ENCODE peak calls at places on chromosomes 13 and 19, in nine cellular contexts. S, K, U, N, E, B, Y, H and T are unnamed samples.

GRCh38 chr13:108700421-108701170 is 71.2 kb downstream of the MYO16 start:
- DNase-seq in N (no peak), S (peak), B (no peak), E (no peak), U (no peak), H (no peak), Y (no peak), K (no peak), T (no peak)

GRCh38 chr19:39927076-39927475 is 7.4 kb downstream of the FCGBP start:
- DNase-seq in H (peak), E (no peak), B (no peak), U (no peak), N (no peak), K (no peak), Y (no peak), S (no peak), T (no peak)

GRCh38 chr19:13689050-13689449 is 75.3 kb upstream of the MRI1 start:
- DNase-seq in K (no peak), E (no peak), N (peak), S (no peak), U (peak), B (no peak), Y (peak), H (no peak), T (no peak)

GRCh38 chr13:27383104-27383921 is 41.1 kb upstream of the GTF3A start:
- DNase-seq in E (no peak), B (no peak), U (no peak), H (no peak), K (no peak), S (no peak), N (no peak), Y (no peak), T (no peak)

GRCh38 chr19:11421607-11422098 is 2.5 kb upstream of the RGL3 start:
- DNase-seq in S (no peak), U (peak), Y (peak), B (peak), K (no peak), E (no peak), H (peak), N (peak), T (peak)

GRCh38 chr13:36431204-36432105 is 840 bp upstream of the CCNA1 start:
- DNase-seq in H (no peak), S (no peak), E (no peak), B (no peak), U (peak), K (no peak), N (no peak), Y (peak), T (no peak)

GRCh38 chr19:7554990-7555864 is 19.7 kb downstream of the PNPLA6 start:
- DNase-seq in E (no peak), B (no peak), K (no peak), S (no peak), U (peak), H (peak), Y (peak), N (no peak), T (no peak)

GRCh38 chr19:44657211-44657921 is 13.7 kb downstream of the PVR start:
- DNase-seq in B (peak), K (no peak), S (peak), E (peak), Y (peak), N (peak), U (peak), H (peak), T (peak)

GRCh38 chr13:111531505-111531904 is 211.1 kb downstream of the TEX29 start:
- DNase-seq in S (peak), B (no peak), K (no peak), Y (no peak), H (no peak), N (no peak), E (no peak), U (no peak), T (no peak)

GRCh38 chr13:99501952-99502310 is 659 bp downstream of the TM9SF2 start:
- DNase-seq in Y (no peak), E (no peak), U (no peak), H (peak), N (no peak), B (no peak), S (no peak), K (no peak), T (no peak)

GRCh38 chr13:25469179-25469545 is 97.4 kb downstream of the ATP8A2 start:
- DNase-seq in H (no peak), Y (no peak), S (no peak), U (no peak), K (no peak), N (no peak), B (no peak), E (no peak), T (no peak)

GRCh38 chr19:2207991-2208860 is 27.9 kb downstream of the PLEKHJ1 start:
- DNase-seq in N (no peak), Y (peak), S (peak), K (no peak), U (peak), B (peak), H (peak), E (no peak), T (peak)

DNA sequence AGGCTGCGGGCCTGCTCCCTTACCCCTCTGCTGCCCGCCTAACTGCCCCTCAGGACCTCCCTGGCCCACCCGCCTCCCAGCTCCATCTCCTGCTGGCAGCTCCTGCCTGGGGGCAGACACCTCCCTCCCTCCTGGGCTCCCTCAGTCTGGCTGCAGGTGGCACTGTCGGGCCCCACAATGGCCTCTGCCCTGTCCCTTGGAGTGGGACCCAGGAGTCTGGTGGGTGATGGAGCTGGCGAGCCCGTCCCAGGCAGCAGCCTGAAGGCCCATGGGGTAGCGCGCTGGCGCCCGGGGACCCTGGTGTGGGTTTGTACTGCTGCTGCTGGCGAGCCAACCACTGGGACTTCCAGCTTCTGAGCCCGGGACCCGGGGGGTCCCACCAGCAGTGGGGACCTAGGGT is 83.6 kb downstream of the KDM4B start:
- DNase-seq in K (no peak), N (no peak), S (no peak), H (no peak), E (no peak), U (peak), B (no peak), Y (peak), T (no peak)
- TF ChIP-seq CTCF in K (no peak), N (no peak), S (peak), H (no peak), E (no peak), U (no peak), B (no peak), Y (peak), T (no peak)

GRCh38 chr19:16463991-16464575 is 7.7 kb downstream of the EPS15L1 start:
- DNase-seq in U (no peak), E (no peak), K (no peak), N (no peak), H (no peak), S (no peak), Y (no peak), B (no peak), T (no peak)

GRCh38 chr19:16461630-16462051 is 10.1 kb downstream of the EPS15L1 start:
- DNase-seq in E (no peak), H (no peak), N (no peak), U (no peak), K (no peak), S (no peak), Y (no peak), B (peak), T (no peak)

GRCh38 chr19:16463341-16463990 is 8.3 kb downstream of the EPS15L1 start:
- DNase-seq in H (no peak), S (no peak), N (no peak), U (no peak), Y (no peak), K (no peak), E (no peak), B (no peak), T (no peak)

GRCh38 chr19:16460454-16460853 is 11.3 kb downstream of the EPS15L1 start:
- DNase-seq in Y (no peak), E (no peak), H (no peak), N (no peak), U (no peak), K (no peak), B (no peak), S (no peak), T (no peak)

DNA sequence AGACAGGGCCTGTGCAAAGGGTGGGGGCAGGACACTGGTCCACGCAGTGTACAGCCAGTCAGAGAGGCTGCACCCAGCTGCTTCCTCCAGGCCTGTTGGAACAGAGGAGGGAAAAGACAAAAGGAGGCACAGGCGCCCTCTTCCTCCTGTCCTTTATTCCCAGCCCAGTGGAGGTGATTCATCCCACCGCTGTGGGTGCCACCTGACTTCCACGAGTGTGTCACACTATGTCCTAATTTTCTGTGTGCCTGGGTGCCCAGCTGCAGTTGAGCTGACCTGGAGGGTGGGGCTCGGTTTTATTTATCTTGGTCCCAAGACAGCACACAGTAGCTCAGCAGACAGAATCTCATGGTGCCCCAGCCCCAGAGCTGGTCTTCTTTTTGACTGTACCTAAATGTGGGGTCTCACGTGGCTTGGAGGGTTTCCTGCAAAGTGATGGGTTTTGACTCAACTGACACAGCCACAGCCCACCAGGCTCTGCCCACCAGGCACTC is 9.0 kb downstream of the EPS15L1 start:
- DNase-seq in Y (no peak), B (peak), E (no peak), U (no peak), N (no peak), S (peak), H (no peak), K (no peak), T (no peak)
- TF ChIP-seq CTCF in Y (no peak), B (no peak), E (no peak), U (no peak), N (no peak), S (peak), H (no peak), K (no peak), T (no peak)

DNA sequence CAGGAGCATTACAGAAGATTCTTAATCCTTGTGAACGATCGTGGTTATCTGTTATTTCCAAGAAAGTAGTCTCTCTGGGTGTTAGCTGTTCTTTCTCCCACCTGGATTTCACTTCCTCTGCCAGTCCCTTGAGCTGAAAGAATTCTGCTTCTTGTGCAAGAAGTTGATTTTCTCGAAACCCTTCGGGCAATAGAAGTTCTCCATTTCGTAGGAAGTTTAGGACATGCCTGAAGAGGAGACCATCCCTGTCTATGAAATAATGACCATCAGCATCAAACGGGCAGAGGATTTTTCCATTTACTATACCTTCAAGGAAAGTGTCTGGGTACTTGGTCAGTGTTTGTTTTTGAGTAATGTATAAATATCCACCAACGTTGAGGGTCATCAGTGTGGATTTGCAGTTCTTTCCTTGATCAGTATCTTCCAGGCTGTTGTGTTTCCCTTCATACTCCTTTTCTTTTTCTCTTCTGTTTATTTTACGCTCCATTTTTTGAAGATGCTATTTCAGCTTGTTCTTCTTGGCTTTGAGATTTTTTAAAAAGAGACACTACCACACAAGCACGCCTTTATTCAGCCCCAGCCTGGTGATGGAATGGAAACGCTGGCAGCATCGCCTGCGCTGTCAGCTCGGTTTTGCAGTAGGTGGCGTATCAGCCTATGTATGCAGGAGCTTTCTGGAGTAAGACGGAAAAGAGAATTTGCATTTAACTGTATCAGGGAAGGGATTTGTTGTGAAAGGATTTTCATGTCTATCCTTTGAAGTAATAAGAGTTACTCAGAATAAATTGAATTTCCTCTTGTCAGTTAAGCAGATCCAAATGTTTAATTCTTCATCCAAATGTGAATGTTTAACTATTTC is 6.5 kb downstream of the KCTD4 start:
- DNase-seq in B (peak), H (no peak), Y (peak), E (peak), S (no peak), K (no peak), U (peak), N (no peak), T (no peak)
- TF ChIP-seq CTCF in B (peak), H (no peak), Y (peak), E (peak), S (no peak), K (peak), U (no peak), N (no peak), T (no peak)

GRCh38 chr19:17606786-17607185 is 51.3 kb downstream of the COLGALT1 start:
- DNase-seq in S (no peak), Y (peak), H (no peak), K (no peak), U (peak), B (no peak), E (no peak), N (no peak), T (no peak)

GRCh38 chr19:17607936-17608335 is 52.5 kb downstream of the COLGALT1 start:
- DNase-seq in N (no peak), S (no peak), Y (no peak), K (no peak), H (no peak), B (no peak), E (no peak), U (no peak), T (no peak)

GRCh38 chr19:17605117-17605516 is 49.7 kb downstream of the COLGALT1 start:
- DNase-seq in B (no peak), U (no peak), N (no peak), K (no peak), H (no peak), Y (no peak), S (no peak), E (no peak), T (no peak)

GRCh38 chr19:17604372-17605025 is 49.0 kb downstream of the COLGALT1 start:
- DNase-seq in K (no peak), Y (no peak), H (no peak), U (no peak), E (no peak), S (no peak), N (no peak), B (no peak), T (no peak)

GRCh38 chr19:17605761-17606745 is 50.6 kb downstream of the COLGALT1 start:
- DNase-seq in U (peak), E (peak), K (no peak), B (peak), H (peak), Y (peak), N (peak), S (peak), T (peak)
- TF ChIP-seq CTCF in U (peak), E (peak), K (peak), B (peak), H (peak), Y (peak), N (peak), S (peak), T (peak)

DNA sequence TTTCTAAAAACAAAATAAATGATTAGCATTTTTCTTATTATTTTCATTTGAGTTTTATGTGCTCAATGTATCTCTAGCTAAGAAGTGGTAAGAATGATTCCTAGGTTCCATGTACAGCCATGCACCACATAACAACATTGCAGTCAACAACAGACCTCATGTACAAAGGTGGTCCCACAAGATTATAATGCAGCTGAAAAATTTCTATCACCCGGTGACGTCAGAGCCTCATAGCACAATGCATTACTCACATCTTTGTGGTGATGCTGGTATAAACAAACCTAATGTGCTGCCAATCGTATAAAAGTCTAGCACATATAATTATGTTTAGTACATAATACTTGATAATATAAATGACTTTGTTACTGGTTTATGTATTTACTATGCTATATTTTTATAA is 120.5 kb downstream of the SLC7A1 start:
- DNase-seq in H (no peak), E (no peak), S (peak), B (no peak), Y (no peak), U (no peak), N (no peak), K (peak), T (no peak)
- TF ChIP-seq CTCF in H (no peak), E (no peak), S (no peak), B (no peak), Y (no peak), U (no peak), N (no peak), K (no peak), T (no peak)

DNA sequence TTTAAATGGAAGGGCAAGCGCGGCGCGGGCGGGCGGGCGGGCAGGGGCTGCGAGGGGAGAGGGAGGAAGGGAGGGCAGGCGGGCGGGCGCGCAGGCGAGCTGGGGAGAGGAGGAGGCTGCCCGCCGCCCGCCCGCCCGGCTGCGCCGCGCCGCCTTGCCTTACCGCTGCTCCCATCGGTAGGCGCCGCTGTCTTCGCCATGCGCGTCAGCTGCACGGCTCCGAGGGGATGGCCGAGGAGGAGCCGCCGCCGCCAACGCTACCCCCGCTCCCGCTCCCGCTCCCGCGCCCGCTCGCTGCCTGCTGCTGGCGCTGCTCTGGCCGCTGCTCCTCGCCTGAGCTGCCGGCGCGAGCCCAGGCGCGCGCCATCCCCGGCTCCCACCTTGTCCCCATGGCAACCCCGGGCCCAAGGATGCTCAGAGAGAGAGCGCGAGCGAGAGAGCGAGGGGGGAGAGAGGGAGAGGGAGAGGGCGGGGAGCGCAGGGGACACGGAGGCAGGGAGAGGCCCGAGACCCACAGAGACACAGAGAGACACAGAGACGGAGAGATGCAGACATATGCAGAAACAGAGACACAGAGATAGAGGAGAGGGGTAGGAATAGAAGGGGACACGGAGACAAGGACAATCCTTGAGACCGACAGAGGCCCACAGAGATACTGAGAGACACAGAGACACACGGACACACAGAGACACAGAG is 40.3 kb downstream of the DEDD2 start:
- DNase-seq in U (peak), K (no peak), Y (peak), S (peak), N (peak), H (peak), B (peak), E (peak), T (peak)
- TF ChIP-seq CTCF in U (no peak), K (peak), Y (peak), S (peak), N (peak), H (peak), B (peak), E (peak), T (peak)

GRCh38 chr13:91639316-91639715 is 240.9 kb downstream of the GPC5 start:
- DNase-seq in S (no peak), B (no peak), E (no peak), Y (no peak), N (no peak), U (no peak), K (no peak), H (no peak), T (no peak)
- TF ChIP-seq CTCF in S (no peak), B (no peak), E (no peak), Y (no peak), N (no peak), U (no peak), K (no peak), H (no peak), T (no peak)

GRCh38 chr19:18231775-18232174 is 5.5 kb upstream of the PDE4C start:
- DNase-seq in H (no peak), N (no peak), U (no peak), K (no peak), S (no peak), Y (no peak), E (no peak), B (no peak), T (no peak)

GRCh38 chr19:18233224-18233825 is 7.1 kb upstream of the PDE4C start:
- DNase-seq in S (peak), B (no peak), Y (peak), K (no peak), H (peak), E (no peak), U (peak), N (peak), T (peak)

GRCh38 chr19:18234194-18234593 is 8.0 kb upstream of the PDE4C start:
- DNase-seq in U (no peak), E (no peak), B (no peak), K (no peak), N (no peak), S (no peak), Y (no peak), H (no peak), T (no peak)

GRCh38 chr19:18230941-18231734 is 4.9 kb upstream of the PDE4C start:
- DNase-seq in N (no peak), H (no peak), U (no peak), Y (no peak), K (no peak), S (no peak), B (no peak), E (no peak), T (no peak)

GRCh38 chr19:18232540-18233223 is 6.4 kb upstream of the PDE4C start:
- DNase-seq in N (no peak), Y (no peak), E (no peak), U (peak), B (no peak), K (no peak), S (no peak), H (no peak), T (no peak)
- TF ChIP-seq CTCF in N (peak), Y (peak), E (no peak), U (no peak), B (no peak), K (no peak), S (no peak), H (no peak), T (no peak)

GRCh38 chr13:42836930-42837329 is 55.5 kb downstream of the FAM216B start:
- DNase-seq in E (no peak), N (no peak), U (no peak), Y (peak), B (no peak), H (no peak), K (no peak), S (peak), T (no peak)
- TF ChIP-seq CTCF in E (no peak), N (peak), U (no peak), Y (peak), B (peak), H (no peak), K (peak), S (peak), T (peak)